ENCODE peak calls at places on chromosomes 1 and 21, in eight cellular contexts. W is mucosa of descending colon; C is ovary; B is heart right ventricle; G is CD4-positive, CD25-positive, alpha-beta regulatory T cell; D is endodermal cell; S is tibial nerve; M is breast epithelium. A is an unnamed sample. For H3K4me1, the result is how much of the 10 kb centered on the place peaks cover.

GRCh38 chr1:221381858-221382623 is 359.8 kb downstream of the DUSP10 start:
- DNase-seq in M (no peak), D (no peak), B (no peak), S (no peak), G (no peak), C (no peak), W (no peak), A (no peak)

GRCh38 chr1:197696372-197696771 is 78.9 kb downstream of the DENND1B start:
- DNase-seq in W (no peak), G (no peak), B (no peak), S (no peak), D (no peak), C (no peak), M (no peak), A (no peak)

GRCh38 chr21:32317726-32318125 is 19.1 kb downstream of the MRAP start:
- DNase-seq in S (no peak), W (no peak), G (no peak), D (no peak), B (no peak), C (no peak), M (no peak), A (no peak)

GRCh38 chr1:1781526-1781903 is 3.2 kb upstream of the NADK start:
- DNase-seq in W (peak), B (no peak), M (no peak), G (no peak), D (no peak), C (no peak), S (no peak), A (no peak)

GRCh38 chr1:99507906-99508732 is 137.8 kb upstream of the PALMD start:
- DNase-seq in D (no peak), G (no peak), M (no peak), W (no peak), C (no peak), B (no peak), S (no peak), A (no peak)

GRCh38 chr1:73627723-73628122 is 570.3 kb downstream of the LRRIQ3 start:
- DNase-seq in C (no peak), S (no peak), W (no peak), B (no peak), D (peak), G (no peak), M (no peak), A (no peak)

GRCh38 chr1:156673387-156674121 is 3.7 kb downstream of the NES start:
- DNase-seq in B (no peak), W (no peak), S (no peak), G (no peak), M (no peak), D (peak), C (no peak), A (no peak)

GRCh38 chr1:66274634-66275033 is 259.3 kb upstream of the SGIP1 start:
- DNase-seq in D (no peak), S (no peak), B (no peak), W (no peak), M (no peak), G (no peak), C (no peak), A (no peak)

DNA sequence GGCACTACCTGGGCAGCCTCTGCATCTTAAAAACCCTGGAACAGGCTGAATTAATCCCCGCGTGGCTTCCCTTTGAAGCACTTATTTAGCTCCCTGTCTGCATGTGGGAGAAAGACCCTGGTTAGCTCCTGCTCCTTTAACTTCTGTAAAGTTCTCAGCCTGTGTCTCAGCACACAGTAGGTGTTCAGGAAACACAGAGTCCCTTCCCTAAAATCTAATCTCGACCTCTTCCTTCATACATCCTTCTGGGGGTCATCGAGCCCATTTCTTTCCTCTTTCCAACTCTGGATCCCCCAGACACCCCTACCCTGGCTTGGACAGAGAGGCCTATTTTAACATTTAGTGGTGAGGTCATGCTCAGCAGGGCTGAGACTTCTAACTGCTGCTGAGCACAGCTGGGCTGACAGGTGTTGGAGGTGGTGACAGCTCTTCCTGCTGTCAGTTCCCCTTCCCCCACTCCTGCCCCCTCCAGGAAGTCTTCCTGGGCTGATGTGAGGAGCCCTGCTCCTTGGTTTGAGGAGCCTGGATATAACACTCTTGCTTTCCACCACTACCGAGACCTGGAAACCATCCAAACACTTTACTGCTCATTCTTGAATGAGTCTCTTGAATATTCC is 5.4 kb downstream of the E2F2 start:
- DNase-seq in M (no peak), G (no peak), W (peak), D (no peak), C (no peak), B (no peak), S (no peak), A (no peak)
- H3K4me1 ChIP-seq in M (under half), G (half or more), W (half or more), D (under half), C (under half), B (under half), S (under half), A (half or more)

DNA sequence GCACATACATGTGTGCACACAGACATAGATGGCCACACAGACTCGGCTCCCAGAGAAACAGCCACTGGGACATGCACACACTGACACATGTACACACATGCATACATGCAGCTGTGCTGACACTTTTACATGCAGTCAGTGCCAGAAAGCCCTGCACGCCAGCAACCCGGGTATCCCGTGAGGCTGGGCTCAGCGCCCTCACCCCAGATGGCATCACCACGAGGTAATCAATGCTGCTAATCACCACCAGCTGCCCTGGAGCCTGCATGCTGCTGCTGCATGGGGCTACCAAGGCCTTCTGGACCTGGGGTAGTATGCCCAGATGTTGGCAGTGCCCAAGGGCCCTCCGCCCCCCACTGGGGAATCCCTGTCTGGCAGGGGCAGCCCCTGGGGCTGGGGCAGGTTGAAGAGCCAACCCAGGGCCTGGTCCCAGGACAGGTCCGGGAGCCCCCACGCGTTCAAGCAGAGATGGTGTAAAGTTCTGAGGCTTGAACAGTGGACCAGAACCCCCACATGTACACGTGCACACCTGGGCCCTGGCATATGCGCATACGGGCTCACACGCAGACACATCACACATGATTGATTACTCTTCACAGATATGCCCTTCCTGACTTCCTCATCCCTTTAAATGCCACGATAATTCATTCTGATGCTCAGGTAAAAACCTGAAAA is 2.7 kb upstream of the COL16A1 start:
- DNase-seq in G (no peak), C (no peak), B (no peak), S (no peak), M (no peak), D (no peak), W (no peak), A (no peak)
- H3K4me1 ChIP-seq in G (under half), C (under half), B (under half), S (under half), M (under half), D (under half), W (under half), A (under half)

DNA sequence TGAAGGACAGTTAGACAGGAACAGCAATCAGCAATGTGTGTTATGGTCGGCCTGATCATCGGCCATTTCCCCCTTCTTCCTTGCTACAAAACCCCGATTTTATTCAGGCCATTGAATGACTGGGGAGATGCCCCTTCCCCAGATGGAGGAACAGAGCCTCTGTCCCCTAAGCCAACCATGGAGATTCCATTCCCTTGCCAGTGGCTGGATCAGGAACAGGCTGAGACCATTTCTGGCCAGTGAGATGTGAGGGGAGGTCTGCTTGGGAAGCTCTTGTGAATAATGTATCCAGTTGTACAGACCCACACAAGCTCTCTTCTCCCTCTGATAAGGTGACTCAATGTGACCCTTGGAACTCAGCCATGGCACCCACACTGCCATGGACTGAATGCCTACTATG is 7.7 kb downstream of the CSRP1 start:
- DNase-seq in G (no peak), C (no peak), B (no peak), M (no peak), S (no peak), D (no peak), W (no peak), A (no peak)
- H3K4me1 ChIP-seq in G (under half), C (half or more), B (half or more), M (under half), S (half or more), D (under half), W (under half), A (under half)

GRCh38 chr1:112395832-112396667 is at the start of gene CTTNBP2NL:
- DNase-seq in B (peak), W (peak), M (peak), C (peak), S (peak), D (peak), G (peak), A (peak)

GRCh38 chr1:112396668-112397025 is 633 bp downstream of the CTTNBP2NL start:
- DNase-seq in B (no peak), S (no peak), G (no peak), M (no peak), W (no peak), D (no peak), C (no peak), A (no peak)

GRCh38 chr1:112402682-112403643 is 6.9 kb downstream of the CTTNBP2NL start:
- DNase-seq in C (no peak), S (no peak), B (no peak), W (no peak), G (no peak), M (no peak), D (no peak), A (no peak)

GRCh38 chr1:112397051-112397471 is 1.0 kb downstream of the CTTNBP2NL start:
- DNase-seq in W (no peak), C (no peak), B (no peak), M (no peak), G (no peak), D (no peak), S (no peak), A (no peak)

DNA sequence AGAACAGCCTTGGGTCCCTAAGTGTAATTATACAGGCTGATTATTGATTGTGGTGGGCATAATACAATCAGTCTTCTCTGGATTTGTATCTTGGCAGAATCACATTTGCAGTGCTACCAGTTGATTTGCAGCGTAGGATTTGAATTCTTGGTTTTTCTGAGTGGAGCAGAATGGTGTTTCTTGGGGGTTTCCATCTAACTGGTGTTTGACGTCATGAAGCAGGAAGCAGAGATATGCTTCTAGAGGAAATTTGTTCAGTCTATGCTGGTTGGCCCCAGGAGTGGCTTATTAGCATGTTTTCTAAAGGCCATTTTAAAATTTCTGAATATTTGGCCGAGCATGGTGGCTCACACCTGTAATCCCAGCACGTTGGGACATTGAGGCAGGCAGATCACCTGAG is 3.4 kb downstream of the CTTNBP2NL start:
- DNase-seq in C (no peak), G (peak), D (no peak), S (no peak), M (no peak), W (no peak), B (no peak), A (no peak)
- H3K4me1 ChIP-seq in C (under half), G (under half), D (under half), S (half or more), M (under half), W (under half), B (under half), A (under half)

DNA sequence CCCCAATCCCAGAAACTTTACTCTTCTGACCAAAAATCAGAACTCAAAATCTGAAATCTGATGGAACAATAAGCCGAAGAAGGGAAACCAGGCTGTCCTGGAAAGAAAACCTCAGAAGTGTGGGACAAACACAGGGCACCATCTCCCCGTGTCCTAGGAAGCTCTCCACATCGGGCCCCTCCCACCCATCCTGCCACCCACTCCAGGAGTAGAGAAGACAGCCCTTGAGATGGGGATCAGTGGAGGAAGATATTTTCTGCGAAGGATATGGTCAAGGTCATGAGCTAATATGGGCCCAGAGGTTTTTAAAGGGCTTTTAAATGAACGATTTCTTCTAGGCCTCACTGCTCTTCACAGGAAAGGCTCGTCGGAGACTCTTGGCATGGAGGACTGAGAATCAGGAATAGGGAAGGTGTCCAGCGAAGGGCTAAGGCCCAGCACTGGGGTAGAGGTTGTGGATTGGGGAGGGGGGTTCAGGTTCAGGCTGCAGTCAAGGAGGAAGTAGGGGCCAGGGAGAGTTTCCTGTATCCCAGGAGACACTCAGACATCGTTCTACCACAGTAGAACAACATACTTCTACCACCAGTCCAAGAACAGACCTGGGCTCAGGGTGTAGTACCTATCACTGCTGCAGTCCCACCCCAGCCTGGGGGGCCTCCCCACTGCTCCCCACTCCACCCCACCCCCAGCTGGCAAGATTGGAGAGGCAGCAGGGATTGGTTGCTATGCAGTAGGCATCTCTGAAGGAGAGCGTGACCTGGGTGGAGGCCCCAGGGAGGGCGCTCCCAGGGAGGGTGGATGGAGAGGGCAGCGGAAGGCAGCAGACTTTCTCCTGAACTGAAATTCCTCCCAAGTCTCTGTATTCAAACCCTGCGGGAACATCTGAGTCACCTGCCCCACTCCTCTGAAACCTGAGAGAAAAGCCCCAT is 1.2 kb upstream of the S100A5 start:
- DNase-seq in D (no peak), B (no peak), C (no peak), M (no peak), S (no peak), W (no peak), G (no peak), A (no peak)
- H3K4me1 ChIP-seq in D (under half), B (under half), C (under half), M (under half), S (half or more), W (under half), G (half or more), A (half or more)

DNA sequence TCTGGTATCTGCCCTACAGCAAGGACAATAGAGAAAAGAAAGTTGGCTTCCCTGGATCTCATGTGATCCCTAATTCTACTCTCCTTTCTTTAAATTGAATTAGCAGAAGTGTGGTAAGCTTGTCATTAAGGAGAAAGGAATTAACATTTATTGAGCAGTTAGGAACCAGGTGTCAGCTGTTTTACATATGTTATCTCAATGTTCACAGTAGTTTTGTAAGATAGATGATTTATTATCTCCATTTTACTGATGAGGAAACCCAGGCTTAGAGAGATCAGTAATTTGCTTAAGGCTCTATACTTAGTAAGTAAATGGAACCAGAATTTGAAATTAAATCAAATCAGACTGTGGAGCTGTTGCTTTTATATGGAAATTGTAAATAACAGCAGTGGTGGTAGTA is 8.0 kb downstream of the XPR1 start:
- DNase-seq in G (no peak), B (no peak), W (no peak), S (no peak), D (no peak), C (no peak), M (no peak), A (no peak)
- H3K4me1 ChIP-seq in G (under half), B (under half), W (under half), S (under half), D (under half), C (under half), M (under half), A (under half)

GRCh38 chr1:94050263-94050662 is 70.7 kb downstream of the ABCA4 start:
- DNase-seq in W (no peak), B (no peak), S (no peak), C (no peak), M (no peak), G (no peak), D (no peak), A (no peak)

GRCh38 chr1:94049791-94050190 is 71.2 kb downstream of the ABCA4 start:
- DNase-seq in W (no peak), S (no peak), C (no peak), G (no peak), B (no peak), M (no peak), D (no peak), A (no peak)

GRCh38 chr1:94048413-94049164 is 72.4 kb downstream of the ABCA4 start:
- DNase-seq in M (no peak), W (no peak), C (no peak), G (no peak), B (peak), S (no peak), D (peak), A (no peak)

GRCh38 chr1:94045465-94046056 is 75.4 kb downstream of the ABCA4 start:
- DNase-seq in G (peak), M (peak), B (peak), C (peak), S (peak), W (peak), D (peak), A (peak)

DNA sequence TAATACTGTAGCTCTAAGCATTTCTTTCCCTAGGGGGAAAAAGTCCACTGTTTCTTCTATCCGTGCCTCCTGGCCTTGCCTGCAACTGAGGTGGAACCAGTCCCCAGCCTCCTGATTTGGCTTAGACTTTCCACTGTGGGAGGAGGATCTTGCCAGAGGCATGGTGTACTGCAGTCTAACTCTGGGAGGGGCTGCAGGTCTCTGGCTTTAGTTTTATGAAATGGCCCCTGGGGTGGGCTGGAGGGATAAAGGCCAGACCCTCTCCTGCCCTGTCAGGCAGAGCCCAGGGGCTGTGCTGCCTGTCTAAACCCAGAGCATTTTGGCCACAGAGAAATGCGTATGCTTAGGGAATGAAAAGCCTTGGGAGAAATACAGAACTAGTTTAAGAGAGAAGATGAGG is 73.0 kb downstream of the ABCA4 start:
- DNase-seq in M (no peak), S (no peak), W (no peak), C (no peak), G (no peak), B (no peak), D (no peak), A (no peak)
- H3K4me1 ChIP-seq in M (under half), S (half or more), W (under half), C (under half), G (under half), B (half or more), D (under half), A (under half)

GRCh38 chr1:155139895-155140629 is at the start of gene DPM3:
- DNase-seq in W (peak), C (peak), M (peak), S (peak), D (peak), G (peak), B (peak), A (peak)

GRCh38 chr1:155137129-155137528 is 1.5 kb downstream of the SLC50A1 start:
- DNase-seq in B (no peak), D (no peak), C (no peak), G (no peak), M (no peak), S (no peak), W (no peak), A (no peak)

GRCh38 chr1:155141799-155142198 is 1.5 kb upstream of the DPM3 start:
- DNase-seq in D (no peak), W (no peak), S (no peak), G (no peak), C (no peak), B (no peak), M (no peak), A (no peak)

GRCh38 chr1:155137550-155137949 is 1.9 kb downstream of the SLC50A1 start:
- DNase-seq in W (no peak), G (no peak), M (no peak), B (no peak), C (no peak), S (no peak), D (no peak), A (no peak)

DNA sequence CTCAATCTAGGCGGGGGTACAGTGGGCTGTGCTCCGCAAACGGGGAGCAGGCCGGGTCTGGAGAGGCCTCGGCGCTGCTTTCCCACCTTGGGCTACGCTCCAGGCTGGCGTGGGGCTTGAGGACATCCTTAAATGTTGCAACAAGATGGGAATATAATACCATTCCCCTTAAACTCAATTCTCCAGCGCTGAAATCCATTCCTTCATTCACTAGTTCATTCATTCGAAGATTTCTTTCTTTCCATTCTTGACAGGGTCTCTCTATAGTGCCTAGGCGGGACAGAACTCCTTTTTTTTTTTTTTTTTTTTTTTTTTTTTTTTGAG is 261 bp upstream of the DPM3 start:
- DNase-seq in S (no peak), B (no peak), G (no peak), W (no peak), C (no peak), D (no peak), M (no peak), A (no peak)
- H3K4me1 ChIP-seq in S (under half), B (under half), G (under half), W (under half), C (under half), D (under half), M (under half), A (under half)

A was measured in naive thymus-derived CD4-positive, alpha-beta T cell.